ENCODE peak calls at places on chromosomes 7 and 10, in four cellular contexts. D is activated CD4-positive, alpha-beta T cell treated with anti-CD3 and anti-CD28 coated beads, Interleukin-2, amount 10 ng/mL, durations not matched to agents 7 days and 5 days; Z is ecto neural progenitor cell; O is AG20443. P is an unnamed sample.

GRCh38 chr10:3745582-3745981 is 39.4 kb downstream of the KLF6 start:
- DNase-seq in D (no peak), Z (peak; percentile 23), O (no peak), P (no peak)

GRCh38 chr10:109018892-109019507 is 904.3 kb downstream of the XPNPEP1 start:
- DNase-seq in D (no peak), Z (no peak), O (peak; percentile 8), P (no peak)

GRCh38 chr10:132707121-132707775 is 78.7 kb downstream of the NKX6-2 start:
- DNase-seq in D (no peak), Z (no peak), O (no peak), P (no peak)

GRCh38 chr7:77862691-77863090 is 64.1 kb downstream of the PHTF2 start:
- DNase-seq in D (no peak), Z (no peak), O (no peak), P (no peak)

GRCh38 chr7:2567663-2568238 is 9.0 kb downstream of the IQCE start:
- DNase-seq in D (no peak), Z (peak; percentile 64), O (peak; percentile 63), P (no peak)

GRCh38 chr10:48554668-48555067 is 50.2 kb downstream of the ARHGAP22 start:
- DNase-seq in D (no peak), Z (no peak), O (no peak), P (no peak)

GRCh38 chr7:953547-954327 is 743 bp downstream of the ADAP1 start:
- DNase-seq in D (no peak), Z (no peak), O (peak; percentile 84), P (no peak)

GRCh38 chr7:129457101-129457500 is 22.9 kb downstream of the STRIP2 start:
- DNase-seq in D (no peak), Z (no peak), O (no peak), P (no peak)

GRCh38 chr10:12420530-12421117 is 71.3 kb downstream of the CAMK1D start:
- DNase-seq in D (no peak), Z (no peak), O (no peak), P (no peak)

GRCh38 chr7:901041-901387 is 24.7 kb downstream of the GET4 start:
- DNase-seq in D (no peak), Z (no peak), O (no peak), P (no peak)

GRCh38 chr10:76311752-76312699 is 880.6 kb downstream of the LRMDA start:
- DNase-seq in D (no peak), Z (no peak), O (peak; percentile 38), P (no peak)

GRCh38 chr10:87659571-87660483 is at the start of gene PAPSS2:
- DNase-seq in D (peak; percentile 9), Z (peak; percentile 79), O (peak; percentile 83), P (peak; percentile 69)

GRCh38 chr10:123241391-123242141 is 87.4 kb downstream of the BUB3 start:
- DNase-seq in D (peak; percentile 61), Z (no peak), O (no peak), P (no peak)

GRCh38 chr7:96203781-96204180 is 118.1 kb downstream of the SLC25A13 start:
- DNase-seq in D (no peak), Z (no peak), O (no peak), P (no peak)

P was measured in SJSA1.